ENCODE peak calls at places on chromosomes 3 and 15, in eight cellular contexts. A is T-helper 9 cell; E is HEK293T; C is anterior cingulate cortex; D is fibroblast of pulmonary artery; X is activated T-cell treated with anti-CD3 and anti-CD28 coated beads for 1 hour; L is smooth muscle cell of the brain vasculature; P is activated T-helper 9 cell treated with anti-CD3 and anti-CD28 coated beads, Interleukin-2, amount 50 U/mL, for 16 hours. Y is an unnamed sample.
A peak's percentile ranks its signal among the peaks of the same experiment; 100 is the strongest.

GRCh38 chr3:13091898-13092620 is 18.8 kb upstream of the IQSEC1 start:
- DNase-seq in P (peak; percentile 64), A (peak; percentile 73), D (peak; percentile 79), L (peak; percentile 45), C (peak; percentile 67), E (peak; percentile 80), X (peak; percentile 70), Y (peak; percentile 70)

GRCh38 chr15:82306791-82307713 is 42.2 kb downstream of the GOLGA6L10 start:
- DNase-seq in E (no peak), X (no peak), C (no peak), P (no peak), L (no peak), A (no peak), D (no peak), Y (no peak)

GRCh38 chr3:9681723-9682081 is 21.9 kb upstream of the CPNE9 start:
- DNase-seq in L (no peak), P (no peak), D (no peak), X (no peak), E (no peak), A (no peak), C (no peak), Y (no peak)

GRCh38 chr3:186432189-186432588 is 70.2 kb upstream of the DGKG start:
- DNase-seq in A (no peak), C (no peak), D (no peak), P (no peak), X (no peak), E (no peak), L (no peak), Y (no peak)

GRCh38 chr3:196163687-196164493 is 47.3 kb downstream of the ZDHHC19 start:
- DNase-seq in C (no peak), X (no peak), L (no peak), P (no peak), D (no peak), A (no peak), E (no peak), Y (no peak)

GRCh38 chr15:75902129-75902557 is 1.5 kb upstream of the FBXO22 start:
- DNase-seq in P (no peak), C (no peak), D (no peak), L (no peak), A (no peak), X (no peak), E (peak; percentile 16), Y (peak; percentile 58)

GRCh38 chr15:101064795-101065569 is 145.8 kb downstream of the LRRK1 start:
- DNase-seq in P (no peak), E (no peak), C (no peak), L (no peak), D (no peak), A (no peak), X (no peak), Y (no peak)

GRCh38 chr15:85380860-85381535 is 595 bp downstream of the AKAP13 start:
- DNase-seq in E (peak; percentile 43), P (peak; percentile 52), A (peak; percentile 61), D (no peak), X (peak; percentile 38), C (no peak), L (no peak), Y (peak; percentile 9)

GRCh38 chr3:188788621-188789081 is 383.1 kb upstream of the TPRG1 start:
- DNase-seq in L (no peak), C (no peak), D (peak; percentile 96), X (peak; percentile 32), E (no peak), A (peak; percentile 1), P (peak; percentile 55), Y (no peak)

GRCh38 chr15:57376695-57377477 is 581 bp downstream of the CGNL1 start:
- DNase-seq in A (no peak), L (no peak), E (peak; percentile 13), D (peak; percentile 46), P (no peak), X (no peak), C (no peak), Y (no peak)

GRCh38 chr3:16658004-16658932 is 53.0 kb upstream of the DAZL start:
- DNase-seq in A (no peak), D (peak; percentile 27), X (no peak), C (no peak), E (peak; percentile 38), P (no peak), L (no peak), Y (no peak)

GRCh38 chr15:57861039-57861638 is 154.6 kb downstream of the POLR2M start:
- DNase-seq in L (peak; percentile 57), X (no peak), A (no peak), P (no peak), E (peak; percentile 33), C (no peak), D (peak; percentile 85), Y (peak; percentile 50)

GRCh38 chr3:65425880-65426279 is 612.8 kb downstream of the MAGI1 start:
- DNase-seq in E (peak; percentile 20), X (no peak), C (no peak), D (peak; percentile 29), L (no peak), P (no peak), A (no peak), Y (no peak)

GRCh38 chr3:168024537-168024941 is 71.2 kb downstream of the GOLIM4 start:
- DNase-seq in E (no peak), P (no peak), A (no peak), L (peak; percentile 58), X (no peak), D (peak; percentile 89), C (no peak), Y (no peak)

GRCh38 chr3:140972833-140973232 is 31.2 kb downstream of the SLC25A36 start:
- DNase-seq in D (peak; percentile 35), X (no peak), P (no peak), E (peak; percentile 11), L (no peak), C (no peak), A (no peak), Y (no peak)

GRCh38 chr15:67064607-67065530 is 533 bp upstream of the SMAD3 start:
- DNase-seq in P (no peak), X (peak; percentile 26), E (peak; percentile 66), A (peak; percentile 28), D (no peak), C (no peak), L (no peak), Y (no peak)

GRCh38 chr15:58793862-58794261 is 22.8 kb downstream of the MINDY2 start:
- DNase-seq in L (no peak), A (no peak), P (no peak), C (no peak), X (no peak), D (peak; percentile 32), E (no peak), Y (no peak)

GRCh38 chr3:181457190-181457589 is 254.5 kb upstream of the SOX2 start:
- DNase-seq in C (peak; percentile 88), D (no peak), P (no peak), X (no peak), E (no peak), L (no peak), A (no peak), Y (no peak)

GRCh38 chr3:177567833-177568232 is 370.6 kb upstream of the TBL1XR1 start:
- DNase-seq in P (no peak), X (no peak), D (no peak), E (no peak), L (no peak), C (no peak), A (no peak), Y (no peak)

GRCh38 chr3:69671082-69671952 is 67.9 kb upstream of the MITF start:
- DNase-seq in P (no peak), D (peak; percentile 72), X (no peak), L (no peak), C (peak; percentile 5), A (no peak), E (peak; percentile 39), Y (no peak)

GRCh38 chr3:10599017-10599416 is 93.6 kb upstream of the ATP2B2 start:
- DNase-seq in C (no peak), A (no peak), L (no peak), P (no peak), D (no peak), E (no peak), X (no peak), Y (no peak)

GRCh38 chr15:60038111-60038521 is 34.0 kb downstream of the FOXB1 start:
- DNase-seq in X (no peak), L (no peak), P (no peak), A (no peak), E (no peak), C (no peak), D (no peak), Y (no peak)

GRCh38 chr3:107263269-107264021 is 113.8 kb upstream of the CCDC54 start:
- DNase-seq in C (no peak), A (no peak), P (no peak), D (peak; percentile 58), X (no peak), E (no peak), L (no peak), Y (no peak)

GRCh38 chr15:58185439-58185838 is 47.3 kb downstream of the AQP9 start:
- DNase-seq in X (no peak), E (no peak), A (no peak), C (no peak), D (peak; percentile 58), L (no peak), P (no peak), Y (no peak)

GRCh38 chr3:196284396-196284795 is 3.1 kb downstream of the PCYT1A start:
- DNase-seq in P (no peak), L (no peak), X (no peak), C (no peak), D (no peak), A (no peak), E (no peak), Y (no peak)

GRCh38 chr3:134471521-134472193 is 14.1 kb downstream of the ANAPC13 start:
- DNase-seq in L (no peak), P (no peak), C (no peak), A (no peak), X (no peak), D (peak; percentile 67), E (no peak), Y (no peak)

GRCh38 chr3:98962189-98962930 is 60.9 kb upstream of the DCBLD2 start:
- DNase-seq in P (no peak), E (no peak), D (peak; percentile 61), L (no peak), C (no peak), A (no peak), X (no peak), Y (no peak)

Y was measured in iPS DF 6.9.